ENCODE peak calls at places on chromosomes 7 and 10, in nine cellular contexts. W is left ventricle myocardium inferior, H is kidney epithelial cell, O is kidney, R is hepatocyte, U is esophagus squamous epithelium, C is pancreas, Y is H1, A is osteoblast. Q is an unnamed sample.

GRCh38 chr7:39554583-39555140 is 11.5 kb upstream of the YAE1 start:
- DNase-seq in Y (no peak), C (no peak), U (no peak), O (no peak), R (no peak), A (no peak), H (no peak), W (no peak), Q (no peak)

GRCh38 chr7:132333301-132333700 is 243.0 kb downstream of the PLXNA4 start:
- DNase-seq in A (no peak), O (no peak), Y (no peak), H (no peak), U (no peak), R (no peak), W (peak; percentile 27), C (no peak), Q (no peak)

GRCh38 chr10:86267286-86268195 is 99.1 kb downstream of the GRID1 start:
- DNase-seq in U (no peak), H (no peak), W (no peak), C (no peak), O (no peak), Y (no peak), R (no peak), A (no peak), Q (no peak)

GRCh38 chr10:99292159-99292558 is 37.0 kb upstream of the CNNM1 start:
- DNase-seq in A (no peak), W (no peak), O (no peak), U (no peak), R (peak; percentile 36), Y (no peak), C (no peak), H (no peak), Q (no peak)

GRCh38 chr10:120336910-120337540 is 120.0 kb upstream of the PLPP4 start:
- DNase-seq in O (no peak), C (peak; percentile 32), H (no peak), W (no peak), Y (peak; percentile 25), U (no peak), R (peak; percentile 67), A (no peak), Q (peak; percentile 71)

GRCh38 chr7:109868215-109868614 is 1222.7 kb upstream of the LRRN3 start:
- DNase-seq in H (no peak), U (no peak), Y (no peak), R (no peak), A (no peak), W (no peak), O (no peak), C (no peak), Q (peak; percentile 1)

GRCh38 chr10:51224610-51225230 is 150.4 kb downstream of the PRKG1 start:
- DNase-seq in H (no peak), A (no peak), U (no peak), Y (no peak), W (no peak), C (no peak), O (no peak), R (peak; percentile 8), Q (peak; percentile 77)

GRCh38 chr7:7122701-7123281 is 59.6 kb upstream of the C1GALT1 start:
- DNase-seq in C (no peak), R (no peak), U (no peak), H (no peak), A (peak; percentile 64), Y (no peak), O (no peak), W (no peak), Q (peak; percentile 83)

GRCh38 chr7:69657331-69657730 is 59.1 kb downstream of the AUTS2 start:
- DNase-seq in C (no peak), U (no peak), Y (no peak), W (no peak), A (no peak), O (no peak), H (no peak), R (no peak), Q (no peak)

GRCh38 chr7:21276471-21277035 is 151.3 kb upstream of the SP4 start:
- DNase-seq in U (no peak), C (no peak), W (no peak), Y (no peak), A (no peak), O (no peak), R (no peak), H (no peak), Q (no peak)

GRCh38 chr7:125390866-125391265 is 461.2 kb upstream of the POT1 start:
- DNase-seq in C (no peak), Y (no peak), U (no peak), W (no peak), O (no peak), H (no peak), R (no peak), A (no peak), Q (no peak)

GRCh38 chr7:123352226-123352550 is 152.4 kb upstream of the SLC13A1 start:
- DNase-seq in R (no peak), O (no peak), C (no peak), W (no peak), U (no peak), Y (no peak), A (no peak), H (no peak), Q (no peak)

GRCh38 chr7:149354119-149354518 is 92.1 kb downstream of the ZNF783 start:
- DNase-seq in W (no peak), H (no peak), U (no peak), A (no peak), Y (no peak), R (no peak), O (no peak), C (no peak), Q (no peak)

GRCh38 chr7:149355390-149356048 is 93.5 kb downstream of the ZNF783 start:
- DNase-seq in R (no peak), A (peak; percentile 58), U (no peak), C (no peak), W (no peak), Y (peak; percentile 81), H (no peak), O (no peak), Q (no peak)
- H3K4me3 ChIP-seq in R (no peak overlapping the region), A (no peak overlapping the region), U (no peak overlapping the region), C (no peak overlapping the region), W (no peak overlapping the region), Y (peak overlapping the region; percentile 58), H (no peak overlapping the region), O (no peak overlapping the region), Q (no peak overlapping the region)

GRCh38 chr10:101067356-101068083 is 5.7 kb downstream of the KAZALD1 start:
- DNase-seq in U (no peak), A (peak; percentile 97), Y (no peak), C (peak; percentile 69), R (peak; percentile 91), O (peak; percentile 84), H (no peak), W (peak; percentile 69), Q (peak; percentile 87)

GRCh38 chr10:101065479-101066145 is 3.8 kb downstream of the KAZALD1 start:
- DNase-seq in A (peak; percentile 84), U (no peak), Y (no peak), O (no peak), C (no peak), W (no peak), H (no peak), R (no peak), Q (peak; percentile 72)

GRCh38 chr10:101066890-101067355 is 5.1 kb downstream of the KAZALD1 start:
- DNase-seq in W (no peak), U (no peak), Y (no peak), O (peak; percentile 76), A (peak; percentile 83), H (no peak), R (peak; percentile 45), C (no peak), Q (no peak)

GRCh38 chr10:101064415-101065030 is 2.7 kb downstream of the KAZALD1 start:
- DNase-seq in R (no peak), U (no peak), A (peak; percentile 62), C (no peak), H (no peak), O (no peak), W (no peak), Y (no peak), Q (no peak)

GRCh38 chr10:101066146-101066889 is 4.5 kb downstream of the KAZALD1 start:
- DNase-seq in R (peak; percentile 92), U (no peak), Y (no peak), C (peak; percentile 60), A (peak; percentile 97), O (peak; percentile 94), W (peak; percentile 83), H (no peak), Q (peak; percentile 52)
- TF ChIP-seq CTCF in R (peak; percentile 48), U (peak; percentile 27), Y (peak; percentile 35), C (peak; percentile 9), A (peak; percentile 42), O (peak; percentile 30), W (peak; percentile 57), H (peak; percentile 59), Q (peak; percentile 62)

GRCh38 chr10:3780056-3780765 is 4.8 kb downstream of the KLF6 start:
- DNase-seq in H (no peak), U (no peak), A (peak; percentile 76), W (no peak), C (no peak), Y (no peak), R (no peak), O (no peak), Q (peak; percentile 75)

GRCh38 chr10:3777876-3778707 is 6.9 kb downstream of the KLF6 start:
- DNase-seq in O (no peak), Y (no peak), A (peak; percentile 15), C (no peak), H (no peak), U (no peak), R (no peak), W (no peak), Q (peak; percentile 49)

GRCh38 chr10:3778708-3779108 is 6.3 kb downstream of the KLF6 start:
- DNase-seq in O (no peak), H (no peak), R (no peak), W (no peak), Y (no peak), U (no peak), A (peak; percentile 55), C (no peak), Q (peak; percentile 49)

GRCh38 chr10:3780766-3781457 is 4.1 kb downstream of the KLF6 start:
- DNase-seq in U (no peak), Y (no peak), W (no peak), R (no peak), H (no peak), O (no peak), C (no peak), A (peak; percentile 54), Q (peak; percentile 58)

DNA sequence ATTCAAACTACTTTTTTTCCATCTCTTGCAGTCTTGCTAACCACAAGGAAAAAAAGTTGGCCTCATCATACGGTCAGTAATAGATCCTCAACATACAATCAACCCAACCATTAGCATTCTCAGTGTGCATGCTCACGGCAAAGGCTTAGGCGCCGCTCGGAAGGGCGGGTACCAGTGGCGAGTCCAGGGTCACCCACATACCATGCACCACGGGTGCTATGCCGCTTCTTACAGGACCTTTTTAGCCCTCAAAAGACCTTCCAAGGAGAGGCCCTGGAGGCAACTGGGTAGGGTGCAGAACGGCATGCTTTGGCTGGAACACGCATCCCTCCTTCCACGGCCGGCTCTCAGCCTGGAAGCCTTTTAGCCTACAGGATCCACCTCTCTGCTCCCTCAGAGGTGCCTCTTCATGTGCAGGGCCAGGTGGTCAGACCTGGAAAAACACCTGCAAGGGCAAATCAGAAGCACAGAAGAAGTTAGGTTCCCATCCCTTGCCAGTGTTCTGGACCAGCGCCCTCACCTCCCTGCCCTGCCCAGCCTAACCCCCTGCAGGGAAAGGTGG is 5.8 kb downstream of the KLF6 start:
- DNase-seq in W (no peak), R (no peak), U (no peak), H (no peak), O (no peak), A (peak; percentile 69), C (no peak), Y (no peak), Q (peak; percentile 66)
- H3K4me3 ChIP-seq in W (peak overlapping the region; percentile 87), R (no peak overlapping the region), U (peak overlapping the region; percentile 70), H (peak overlapping the region; percentile 87), O (peak overlapping the region; percentile 98), A (peak overlapping the region; percentile 80), C (no peak overlapping the region), Y (no peak overlapping the region), Q (peak overlapping the region; percentile 99)

GRCh38 chr7:142248-142955 is 50.0 kb upstream of the FAM20C start:
- DNase-seq in U (no peak), W (peak; percentile 89), R (peak; percentile 78), H (no peak), O (peak; percentile 78), Y (no peak), A (peak; percentile 73), C (peak; percentile 97), Q (no peak)
- TF ChIP-seq CTCF in U (no peak), W (no peak), R (no peak), H (no peak), O (no peak), Y (no peak), A (no peak), C (no peak), Q (no peak)

Q was measured in choroid plexus epithelial cell.